ENCODE peak calls at places on chromosome 20, in four cellular contexts. G is KBM-7, T is NCI-H524, P is EH. X is an unnamed sample.

GRCh38 chr20:50354690-50355592 is 155.2 kb upstream of the PTPN1 start:
- DNase-seq in P (no peak), G (no peak), T (peak), X (no peak)

GRCh38 chr20:51531141-51531710 is 11.3 kb downstream of the NFATC2 start:
- DNase-seq in G (no peak), T (no peak), P (peak), X (peak)

GRCh38 chr20:51014797-51015722 is 7.8 kb downstream of the KCNG1 start:
- DNase-seq in G (peak), T (peak), P (peak), X (peak)

GRCh38 chr20:36128463-36129176 is 25.9 kb upstream of the EPB41L1 start:
- DNase-seq in G (no peak), T (no peak), P (peak), X (peak)

GRCh38 chr20:13220194-13220856 is 749 bp upstream of the ISM1 start:
- DNase-seq in T (peak), P (peak), G (peak), X (peak)

GRCh38 chr20:17680128-17680835 is 1.8 kb downstream of the RRBP1 start:
- DNase-seq in T (no peak), G (peak), P (peak), X (peak)

GRCh38 chr20:8330785-8331699 is 199.0 kb downstream of the PLCB1 start:
- DNase-seq in T (no peak), P (no peak), G (peak), X (no peak)

GRCh38 chr20:7776148-7776547 is 164.1 kb downstream of the HAO1 start:
- DNase-seq in P (no peak), T (no peak), G (no peak), X (no peak)

GRCh38 chr20:51831891-51832675 is 29.8 kb upstream of the SALL4 start:
- DNase-seq in P (peak), G (no peak), T (no peak), X (no peak)

GRCh38 chr20:62778601-62779416 is 17.5 kb upstream of the MRGBP start:
- DNase-seq in P (no peak), G (no peak), T (peak), X (no peak)

GRCh38 chr20:51389543-51389924 is 153.0 kb downstream of the NFATC2 start:
- DNase-seq in T (no peak), P (no peak), G (no peak), X (no peak)

GRCh38 chr20:63580796-63581461 is 6.9 kb upstream of the HELZ2 start:
- DNase-seq in P (peak), T (peak), G (peak), X (peak)

GRCh38 chr20:37986873-37987601 is 46.2 kb downstream of the TTI1 start:
- DNase-seq in T (peak), G (no peak), P (peak), X (peak)

GRCh38 chr20:59831024-59831900 is 102.2 kb downstream of the SYCP2 start:
- DNase-seq in G (no peak), P (no peak), T (no peak), X (no peak)

GRCh38 chr20:45368221-45368980 is 5.4 kb downstream of the SYS1 start:
- DNase-seq in G (peak), P (no peak), T (no peak), X (no peak)

GRCh38 chr20:60224914-60225313 is 266.7 kb downstream of the CDH26 start:
- DNase-seq in G (peak), P (peak), T (peak), X (peak)

X was measured in GM23248.